ENCODE peak calls at places on chromosomes 7 and 10, in five cellular contexts. O is stomach, S is GM13976, H is HFFc6, D is fibroblast of pulmonary artery. C is an unnamed sample.

GRCh38 chr7:108251700-108252099 is 121.5 kb upstream of the LAMB4 start:
- DNase-seq in O (no peak), S (no peak), H (no peak), D (peak), C (no peak)

GRCh38 chr10:62085404-62085803 is 183.2 kb downstream of the RTKN2 start:
- DNase-seq in O (no peak), S (no peak), H (no peak), D (no peak), C (no peak)

GRCh38 chr10:90722832-90723231 is 135.0 kb downstream of the HTR7 start:
- DNase-seq in O (no peak), S (no peak), H (no peak), D (no peak), C (no peak)

GRCh38 chr10:110058215-110058614 is 50.4 kb downstream of the ADD3 start:
- DNase-seq in O (no peak), S (no peak), H (no peak), D (peak), C (no peak)

GRCh38 chr10:82572686-82573226 is 697.8 kb downstream of the NRG3 start:
- DNase-seq in O (no peak), S (no peak), H (no peak), D (no peak), C (no peak)

GRCh38 chr7:154696556-154696955 is 306.4 kb downstream of the PAXIP1 start:
- DNase-seq in O (no peak), S (no peak), H (no peak), D (no peak), C (no peak)

GRCh38 chr10:22230331-22230833 is 12.6 kb upstream of the EBLN1 start:
- DNase-seq in O (no peak), S (peak), H (peak), D (peak), C (peak)

GRCh38 chr10:86413046-86413728 is 46.6 kb upstream of the GRID1 start:
- DNase-seq in O (no peak), S (peak), H (peak), D (peak), C (peak)

GRCh38 chr10:16193241-16193640 is 243.6 kb upstream of the PTER start:
- DNase-seq in O (no peak), S (no peak), H (no peak), D (no peak), C (no peak)

GRCh38 chr7:40019558-40019957 is 69.5 kb downstream of the CDK13 start:
- DNase-seq in O (no peak), S (no peak), H (no peak), D (no peak), C (no peak)

GRCh38 chr7:95622001-95622549 is 25.8 kb upstream of the PDK4 start:
- DNase-seq in O (no peak), S (no peak), H (no peak), D (no peak), C (no peak)

GRCh38 chr7:12239821-12240220 is 28.7 kb downstream of the TMEM106B start:
- DNase-seq in O (no peak), S (no peak), H (no peak), D (no peak), C (no peak)

GRCh38 chr10:78540355-78541076 is 506.9 kb downstream of the RPS24 start:
- DNase-seq in O (no peak), S (no peak), H (no peak), D (no peak), C (no peak)

GRCh38 chr10:132735923-132736391 is 50.0 kb downstream of the NKX6-2 start:
- DNase-seq in O (no peak), S (no peak), H (no peak), D (no peak), C (no peak)

GRCh38 chr10:113680172-113681111 is 730 bp downstream of the CASP7 start:
- DNase-seq in O (peak), S (peak), H (peak), D (peak), C (peak)

GRCh38 chr7:45573636-45574470 is at the start of gene ADCY1:
- DNase-seq in O (no peak), S (peak), H (no peak), D (no peak), C (no peak)

GRCh38 chr10:132729810-132730565 is 56.0 kb downstream of the NKX6-2 start:
- DNase-seq in O (no peak), S (no peak), H (no peak), D (no peak), C (no peak)

GRCh38 chr7:98362517-98362916 is 38.4 kb downstream of the BAIAP2L1 start:
- DNase-seq in O (peak), S (no peak), H (no peak), D (no peak), C (no peak)

GRCh38 chr10:31146496-31147219 is 115.0 kb upstream of the ZNF438 start:
- DNase-seq in O (no peak), S (no peak), H (peak), D (peak), C (peak)

GRCh38 chr7:13155188-13155587 is 467.8 kb downstream of the ARL4A start:
- DNase-seq in O (no peak), S (no peak), H (no peak), D (no peak), C (no peak)

GRCh38 chr10:92913973-92914372 is 65.7 kb downstream of the EXOC6 start:
- DNase-seq in O (no peak), S (no peak), H (no peak), D (no peak), C (no peak)

GRCh38 chr10:4820804-4821401 is 5.1 kb upstream of the AKR1E2 start:
- DNase-seq in O (no peak), S (no peak), H (no peak), D (peak), C (no peak)

GRCh38 chr7:116530107-116530820 is 5.4 kb downstream of the CAV1 start:
- DNase-seq in O (no peak), S (no peak), H (no peak), D (no peak), C (no peak)

GRCh38 chr10:127945335-127945734 is 38.4 kb downstream of the PTPRE start:
- DNase-seq in O (peak), S (no peak), H (no peak), D (peak), C (peak)

GRCh38 chr10:2145486-2145885 is 408.2 kb upstream of the ADARB2 start:
- DNase-seq in O (no peak), S (no peak), H (no peak), D (no peak), C (no peak)

GRCh38 chr7:30929686-30930085 is 18.0 kb downstream of the AQP1 start:
- DNase-seq in O (no peak), S (peak), H (no peak), D (no peak), C (no peak)

GRCh38 chr7:43834463-43835251 is 34.7 kb downstream of the MRPS24 start:
- DNase-seq in O (no peak), S (no peak), H (peak), D (peak), C (peak)

GRCh38 chr10:133359972-133360610 is 2.3 kb upstream of the FUOM start:
- DNase-seq in O (no peak), S (no peak), H (no peak), D (no peak), C (no peak)

GRCh38 chr10:30671011-30671616 is 41.6 kb upstream of the LYZL2 start:
- DNase-seq in O (no peak), S (peak), H (peak), D (peak), C (peak)

GRCh38 chr10:6759961-6760360 is 179.9 kb upstream of the PRKCQ start:
- DNase-seq in O (no peak), S (no peak), H (no peak), D (no peak), C (no peak)

GRCh38 chr7:1475991-1476390 is 16.7 kb upstream of the MICALL2 start:
- DNase-seq in O (no peak), S (no peak), H (no peak), D (no peak), C (no peak)

GRCh38 chr7:157831901-157832810 is 495.4 kb downstream of the DNAJB6 start:
- DNase-seq in O (no peak), S (no peak), H (no peak), D (no peak), C (no peak)

GRCh38 chr7:51310131-51310583 is 6.5 kb downstream of the COBL start:
- DNase-seq in O (no peak), S (no peak), H (no peak), D (no peak), C (no peak)

GRCh38 chr10:43715334-43715733 is 66.7 kb upstream of the ZNF32 start:
- DNase-seq in O (no peak), S (no peak), H (no peak), D (no peak), C (no peak)

GRCh38 chr7:158351051-158351450 is 236.6 kb downstream of the PTPRN2 start:
- DNase-seq in O (no peak), S (no peak), H (no peak), D (no peak), C (no peak)

GRCh38 chr10:76308946-76309529 is 877.6 kb downstream of the LRMDA start:
- DNase-seq in O (no peak), S (no peak), H (no peak), D (no peak), C (no peak)

GRCh38 chr10:76310681-76311080 is 879.3 kb downstream of the LRMDA start:
- DNase-seq in O (no peak), S (no peak), H (no peak), D (no peak), C (no peak)

GRCh38 chr10:76309744-76310441 is 878.5 kb downstream of the LRMDA start:
- DNase-seq in O (no peak), S (no peak), H (peak), D (peak), C (no peak)

GRCh38 chr10:76315240-76315639 is 883.8 kb downstream of the LRMDA start:
- DNase-seq in O (no peak), S (no peak), H (no peak), D (no peak), C (no peak)

DNA sequence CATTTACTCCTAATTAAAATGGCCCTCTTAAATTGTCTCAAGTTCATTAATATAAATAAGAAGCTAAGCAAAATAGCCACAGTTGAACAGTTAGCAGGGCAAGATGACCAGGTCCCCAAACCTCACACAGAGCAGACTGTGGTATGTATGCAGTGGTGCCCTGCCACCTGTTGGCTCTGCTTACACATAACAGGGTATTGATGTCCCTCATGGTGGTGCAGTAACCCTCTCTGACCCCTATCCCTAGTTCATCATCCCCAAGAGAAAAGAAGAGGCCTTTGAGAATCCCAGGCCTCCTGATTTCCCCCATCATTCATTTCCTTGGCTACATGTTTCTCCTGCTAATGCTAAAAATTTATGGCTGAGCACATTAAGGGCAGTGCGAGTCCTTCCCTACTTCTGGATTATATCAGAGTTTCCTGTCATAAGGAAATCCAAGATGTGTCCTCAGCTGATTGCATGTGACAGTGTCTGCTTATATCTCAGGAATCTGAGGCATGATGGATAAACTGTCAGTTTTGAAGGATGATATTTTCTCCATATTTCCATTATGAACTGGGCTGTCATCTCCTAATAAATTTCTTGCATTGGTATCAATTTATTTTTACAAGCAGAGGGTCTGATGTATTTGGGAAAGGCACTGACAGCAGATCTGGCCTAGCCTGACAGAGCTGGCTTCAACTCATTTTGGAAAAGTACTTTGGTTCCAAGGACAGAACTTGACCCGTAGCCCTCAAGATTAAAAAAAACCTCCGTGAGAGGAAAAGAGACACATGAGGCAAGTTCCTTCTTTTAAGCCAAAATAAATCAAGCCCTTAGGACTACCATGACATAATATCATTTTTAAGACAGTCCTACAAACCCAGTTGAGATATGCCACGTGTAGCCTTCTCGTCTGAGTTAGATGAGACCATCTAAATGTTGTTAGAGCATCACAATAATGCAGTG is 880.6 kb downstream of the LRMDA start:
- DNase-seq in O (peak), S (peak), H (peak), D (peak), C (peak)
- TF ChIP-seq CTCF in O (peak), S (peak), H (peak), D (peak), C (no peak)

DNA sequence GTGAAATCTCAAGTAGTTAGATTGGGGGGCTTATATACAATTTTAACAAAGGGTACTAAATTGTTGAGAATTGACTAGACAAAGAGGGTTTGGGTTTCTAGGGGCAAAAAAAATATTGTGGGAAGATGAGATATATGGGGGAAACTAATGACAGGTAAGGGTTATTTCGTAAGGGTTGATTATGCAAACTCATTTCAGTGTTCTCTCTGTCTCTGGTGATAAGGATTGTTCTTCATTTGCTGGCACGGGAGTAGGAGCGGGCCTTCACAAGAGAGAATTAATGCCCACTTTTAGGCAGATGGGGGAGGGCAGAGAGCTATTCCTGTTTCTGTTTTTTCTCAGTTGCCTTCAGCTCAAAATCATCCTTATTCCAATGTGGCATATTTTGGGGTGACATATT is 258.4 kb downstream of the EXOC4 start:
- DNase-seq in O (no peak), S (no peak), H (no peak), D (no peak), C (no peak)
- TF ChIP-seq CTCF in O (no peak), S (no peak), H (no peak), D (no peak), C (no peak)

GRCh38 chr10:18690541-18690940 is 31.3 kb downstream of the ARL5B start:
- DNase-seq in O (no peak), S (no peak), H (no peak), D (no peak), C (no peak)

GRCh38 chr10:18687706-18688105 is 28.5 kb downstream of the ARL5B start:
- DNase-seq in O (no peak), S (no peak), H (no peak), D (no peak), C (no peak)

GRCh38 chr10:18687195-18687594 is 28.0 kb downstream of the ARL5B start:
- DNase-seq in O (no peak), S (no peak), H (no peak), D (no peak), C (no peak)

GRCh38 chr10:18685555-18685954 is 26.3 kb downstream of the ARL5B start:
- DNase-seq in O (no peak), S (no peak), H (no peak), D (no peak), C (no peak)

DNA sequence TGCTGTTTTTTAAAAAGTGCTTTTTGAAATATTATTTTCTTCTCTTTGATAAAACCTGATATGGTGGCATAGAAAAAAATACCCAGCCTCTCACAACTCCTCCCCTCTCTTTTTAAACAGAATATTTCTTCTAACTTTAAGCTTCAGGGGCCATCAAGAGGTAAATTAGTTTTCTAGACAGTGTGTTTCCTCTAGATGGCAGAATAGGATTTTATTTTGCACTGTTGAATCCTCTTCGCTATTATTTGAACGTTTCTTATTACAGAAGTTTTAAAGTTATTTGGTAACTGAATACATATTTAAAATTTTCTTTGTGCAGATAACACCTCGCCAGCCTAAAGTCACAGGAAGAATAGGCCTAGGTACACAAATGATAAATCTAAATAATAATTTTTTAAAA is 30.3 kb downstream of the ARL5B start:
- DNase-seq in O (no peak), S (no peak), H (peak), D (peak), C (no peak)
- TF ChIP-seq CTCF in O (no peak), S (no peak), H (peak), D (peak), C (peak)

GRCh38 chr7:69892790-69893189 is 294.5 kb downstream of the AUTS2 start:
- DNase-seq in O (no peak), S (no peak), H (no peak), D (no peak), C (no peak)
- TF ChIP-seq CTCF in O (no peak), S (no peak), H (no peak), D (no peak), C (no peak)

DNA sequence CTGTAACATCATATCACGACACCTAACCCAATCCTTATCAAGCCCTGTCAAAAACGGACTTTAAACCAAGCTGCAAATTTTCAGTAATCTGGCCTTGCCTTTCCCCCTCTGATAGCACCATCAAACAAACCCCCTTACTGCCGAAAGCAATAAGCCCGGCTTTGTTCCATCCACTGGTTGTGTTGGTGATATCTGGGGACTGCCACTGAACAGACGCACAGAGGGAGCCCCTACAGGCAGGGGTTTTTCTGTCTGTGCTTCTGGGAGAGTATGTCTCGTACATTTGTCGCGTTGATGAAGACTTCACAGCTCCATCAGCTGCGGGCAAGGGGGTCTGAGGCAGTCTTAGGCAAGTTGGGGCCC is 550 bp upstream of the PLAU start:
- DNase-seq in O (no peak), S (peak), H (no peak), D (no peak), C (peak)
- TF ChIP-seq CTCF in O (no peak), S (no peak), H (no peak), D (no peak), C (no peak)

GRCh38 chr10:73768881-73769280 is 13.0 kb upstream of the CHCHD1 start:
- DNase-seq in O (no peak), S (peak), H (no peak), D (no peak), C (peak)
- TF ChIP-seq CTCF in O (no peak), S (peak), H (no peak), D (no peak), C (peak)

C was measured in activated CD8-positive, alpha-beta T cell treated with anti-CD3 and anti-CD28 coated beads for 36 hours.